ENCODE peak calls at places on chromosomes 16 and 17, in seven cellular contexts. X, O, P, D, V, R and B are unnamed samples.

GRCh38 chr17:77459018-77459755 is 318.4 kb downstream of the SEC14L1 start:
- DNase-seq in R (no peak), X (no peak), D (peak; percentile 63), P (no peak), V (no peak), O (no peak), B (no peak)

GRCh38 chr16:18948372-18949020 is 22.3 kb upstream of the SMG1 start:
- DNase-seq in V (no peak), D (no peak), X (no peak), O (no peak), P (no peak), R (no peak), B (no peak)

GRCh38 chr17:48054238-48055185 is 6.4 kb downstream of the NFE2L1 start:
- DNase-seq in P (no peak), R (peak; percentile 85), X (peak; percentile 72), V (peak; percentile 35), O (no peak), D (no peak), B (peak; percentile 90)

GRCh38 chr17:80855968-80856862 is 135.4 kb upstream of the CHMP6 start:
- DNase-seq in O (peak; percentile 98), X (no peak), P (peak; percentile 70), R (no peak), D (no peak), V (peak; percentile 46), B (no peak)

GRCh38 chr17:75983501-75984181 is 4.6 kb downstream of the TEN1 start:
- DNase-seq in O (no peak), X (no peak), P (no peak), R (no peak), V (no peak), D (no peak), B (peak; percentile 55)

GRCh38 chr16:69089091-69089912 is 16.2 kb upstream of the HAS3 start:
- DNase-seq in P (no peak), X (peak; percentile 14), O (no peak), D (no peak), V (no peak), R (peak; percentile 47), B (no peak)

GRCh38 chr16:23280483-23280967 is 21.6 kb upstream of the SCNN1B start:
- DNase-seq in D (no peak), P (no peak), R (no peak), V (no peak), O (no peak), X (no peak), B (no peak)

GRCh38 chr16:11034005-11034404 is 89.6 kb downstream of the CLEC16A start:
- DNase-seq in P (no peak), X (no peak), R (no peak), O (no peak), D (no peak), V (no peak), B (peak; percentile 94)

GRCh38 chr17:38424297-38424972 is 3.8 kb upstream of the ARHGAP23 start:
- DNase-seq in D (no peak), R (no peak), P (no peak), O (no peak), V (no peak), X (no peak), B (no peak)

GRCh38 chr16:84754353-84754856 is 54.6 kb downstream of the USP10 start:
- DNase-seq in O (peak; percentile 70), V (peak; percentile 71), P (peak; percentile 62), X (peak; percentile 59), D (peak; percentile 87), R (peak; percentile 41), B (peak; percentile 93)